ENCODE peak calls at places on chromosomes 1 and 21, in four cellular contexts. One of them, this sample, is unnamed.
A peak's percentile ranks its signal among the peaks of the same experiment; 100 is the strongest.

GRCh38 chr1:245458761-245459174 is 304.0 kb downstream of the KIF26B start:
- DNase-seq in heart right ventricle: no peak
- DNase-seq in endothelial cell: no peak
- DNase-seq in HepG2: no peak
- DNase-seq in this sample: peak; percentile 36

GRCh38 chr1:243315455-243315854 is 59.6 kb downstream of the SDCCAG8 start:
- DNase-seq in endothelial cell: no peak
- DNase-seq in HepG2: no peak
- DNase-seq in heart right ventricle: no peak
- DNase-seq in this sample: no peak

GRCh38 chr1:152001631-152002584 is 8.2 kb upstream of the S100A10 start:
- DNase-seq in endothelial cell: peak; percentile 89
- DNase-seq in HepG2: peak; percentile 72
- DNase-seq in heart right ventricle: peak; percentile 80
- DNase-seq in this sample: peak; percentile 97

GRCh38 chr1:203607169-203607873 is 19.3 kb upstream of the ATP2B4 start:
- DNase-seq in HepG2: no peak
- DNase-seq in heart right ventricle: peak; percentile 41
- DNase-seq in endothelial cell: no peak
- DNase-seq in this sample: peak; percentile 92

GRCh38 chr1:233045591-233045990 is 95.2 kb downstream of the NTPCR start:
- DNase-seq in endothelial cell: no peak
- DNase-seq in heart right ventricle: no peak
- DNase-seq in HepG2: no peak
- DNase-seq in this sample: peak; percentile 55

GRCh38 chr1:58155418-58156123 is 391.0 kb downstream of the OMA1 start:
- DNase-seq in endothelial cell: peak; percentile 67
- DNase-seq in HepG2: peak; percentile 33
- DNase-seq in heart right ventricle: peak; percentile 11
- DNase-seq in this sample: peak; percentile 1

GRCh38 chr1:54486864-54487263 is 61.2 kb upstream of the ACOT11 start:
- DNase-seq in endothelial cell: no peak
- DNase-seq in HepG2: peak; percentile 23
- DNase-seq in heart right ventricle: no peak
- DNase-seq in this sample: no peak

GRCh38 chr1:163172596-163172995 is 30.1 kb downstream of the RGS5 start:
- DNase-seq in heart right ventricle: no peak
- DNase-seq in endothelial cell: no peak
- DNase-seq in HepG2: no peak
- DNase-seq in this sample: peak; percentile 42

GRCh38 chr1:228262475-228262874 is 54.6 kb downstream of the OBSCN start:
- DNase-seq in heart right ventricle: no peak
- DNase-seq in HepG2: no peak
- DNase-seq in endothelial cell: no peak
- DNase-seq in this sample: no peak

GRCh38 chr1:214850432-214851010 is 232.0 kb upstream of the KCNK2 start:
- DNase-seq in HepG2: no peak
- DNase-seq in endothelial cell: no peak
- DNase-seq in heart right ventricle: no peak
- DNase-seq in this sample: peak; percentile 16

GRCh38 chr21:45615145-45615711 is 28.3 kb upstream of the PCBP3 start:
- DNase-seq in endothelial cell: no peak
- DNase-seq in HepG2: peak; percentile 23
- DNase-seq in heart right ventricle: no peak
- DNase-seq in this sample: peak; percentile 34

GRCh38 chr1:189597083-189597482 is 880.6 kb downstream of the BRINP3 start:
- DNase-seq in heart right ventricle: no peak
- DNase-seq in endothelial cell: no peak
- DNase-seq in HepG2: no peak
- DNase-seq in this sample: no peak

GRCh38 chr1:59669752-59670312 is 144.9 kb upstream of the HOOK1 start:
- DNase-seq in endothelial cell: no peak
- DNase-seq in heart right ventricle: peak; percentile 56
- DNase-seq in HepG2: peak; percentile 99
- DNase-seq in this sample: peak; percentile 71

GRCh38 chr1:229230136-229230892 is 40.6 kb upstream of the RAB4A start:
- DNase-seq in heart right ventricle: no peak
- DNase-seq in HepG2: peak; percentile 24
- DNase-seq in endothelial cell: no peak
- DNase-seq in this sample: no peak

GRCh38 chr1:113452921-113453770 is 62.8 kb downstream of the MAGI3 start:
- DNase-seq in endothelial cell: no peak
- DNase-seq in HepG2: peak; percentile 32
- DNase-seq in heart right ventricle: no peak
- DNase-seq in this sample: peak; percentile 70

GRCh38 chr1:40824591-40825429 is 37.4 kb downstream of the CITED4 start:
- DNase-seq in HepG2: peak; percentile 88
- DNase-seq in endothelial cell: no peak
- DNase-seq in heart right ventricle: no peak
- DNase-seq in this sample: peak; percentile 84

GRCh38 chr1:158019177-158019868 is 25.9 kb downstream of the KIRREL1 start:
- DNase-seq in HepG2: peak; percentile 42
- DNase-seq in endothelial cell: peak; percentile 64
- DNase-seq in heart right ventricle: no peak
- DNase-seq in this sample: peak; percentile 93
- TF ChIP-seq CTCF in HepG2: no peak
- TF ChIP-seq CTCF in endothelial cell: no peak
- TF ChIP-seq CTCF in heart right ventricle: no peak
- TF ChIP-seq CTCF in this sample: no peak

GRCh38 chr1:91018006-91018405 is 3.8 kb downstream of the ZNF644 start:
- DNase-seq in heart right ventricle: no peak
- DNase-seq in endothelial cell: no peak
- DNase-seq in HepG2: peak; percentile 24
- DNase-seq in this sample: peak; percentile 29
- TF ChIP-seq CTCF in heart right ventricle: peak; percentile 51
- TF ChIP-seq CTCF in endothelial cell: peak; percentile 26
- TF ChIP-seq CTCF in HepG2: peak; percentile 36
- TF ChIP-seq CTCF in this sample: peak; percentile 48

GRCh38 chr1:160740133-160740688 is 1.2 kb downstream of the SLAMF7 start:
- DNase-seq in heart right ventricle: no peak
- DNase-seq in HepG2: no peak
- DNase-seq in endothelial cell: no peak
- DNase-seq in this sample: no peak

GRCh38 chr1:160742428-160743127 is 3.5 kb downstream of the SLAMF7 start:
- DNase-seq in HepG2: no peak
- DNase-seq in heart right ventricle: no peak
- DNase-seq in endothelial cell: no peak
- DNase-seq in this sample: no peak

GRCh38 chr1:160743266-160743665 is 4.2 kb downstream of the SLAMF7 start:
- DNase-seq in HepG2: no peak
- DNase-seq in endothelial cell: no peak
- DNase-seq in heart right ventricle: no peak
- DNase-seq in this sample: no peak

GRCh38 chr1:160741092-160741501 is 2.0 kb downstream of the SLAMF7 start:
- DNase-seq in heart right ventricle: no peak
- DNase-seq in endothelial cell: no peak
- DNase-seq in HepG2: no peak
- DNase-seq in this sample: no peak

GRCh38 chr1:160741597-160742348 is 2.7 kb downstream of the SLAMF7 start:
- DNase-seq in heart right ventricle: no peak
- DNase-seq in endothelial cell: no peak
- DNase-seq in HepG2: no peak
- DNase-seq in this sample: no peak
- TF ChIP-seq CTCF in heart right ventricle: no peak
- TF ChIP-seq CTCF in endothelial cell: no peak
- TF ChIP-seq CTCF in HepG2: no peak
- TF ChIP-seq CTCF in this sample: no peak

GRCh38 chr1:11072216-11072917 is 12.5 kb upstream of the SRM start:
- DNase-seq in HepG2: no peak
- DNase-seq in heart right ventricle: no peak
- DNase-seq in endothelial cell: no peak
- DNase-seq in this sample: no peak
- TF ChIP-seq CTCF in HepG2: no peak
- TF ChIP-seq CTCF in heart right ventricle: no peak
- TF ChIP-seq CTCF in endothelial cell: no peak
- TF ChIP-seq CTCF in this sample: no peak

DNA sequence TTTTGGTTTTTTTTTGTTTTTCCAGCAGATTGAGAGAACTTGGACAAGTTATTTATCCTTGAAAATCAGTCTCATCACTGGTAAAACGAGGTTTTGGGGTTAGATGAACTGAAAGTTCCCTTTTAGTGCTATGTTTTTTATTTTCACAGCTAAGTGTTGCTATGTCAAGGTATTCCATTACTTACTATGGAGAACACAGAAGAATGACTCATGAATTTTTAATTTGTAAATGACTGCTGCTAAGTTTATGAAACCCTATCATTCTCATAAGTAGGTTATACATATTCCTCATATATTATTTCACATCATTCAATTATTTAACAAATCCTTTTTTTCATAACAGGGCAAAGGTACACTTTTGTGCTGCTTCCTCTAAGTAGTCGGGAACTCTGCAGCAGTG is 52.2 kb upstream of the ATP1A1 start:
- DNase-seq in endothelial cell: no peak
- DNase-seq in heart right ventricle: no peak
- DNase-seq in HepG2: no peak
- DNase-seq in this sample: no peak
- TF ChIP-seq CTCF in endothelial cell: no peak
- TF ChIP-seq CTCF in heart right ventricle: no peak
- TF ChIP-seq CTCF in HepG2: no peak
- TF ChIP-seq CTCF in this sample: no peak